ENCODE peak calls at places on chromosomes 7 and 10, in eight cellular contexts. F is kidney epithelial cell; G is hepatocyte; B is body of pancreas; W is cardiac muscle cell; R is ascending aorta; H is lower lobe of right lung; D is CD8-positive, alpha-beta T cell. T is an unnamed sample.

GRCh38 chr7:42285383-42285824 is 48.4 kb upstream of the GLI3 start:
- DNase-seq in D (no peak), G (no peak), H (no peak), R (no peak), B (no peak), W (no peak), F (no peak), T (no peak)

GRCh38 chr10:119829429-119829828 is 43.2 kb downstream of the MCMBP start:
- DNase-seq in F (no peak), D (no peak), W (no peak), B (no peak), R (no peak), G (no peak), H (no peak), T (no peak)

GRCh38 chr10:5479481-5480161 is 19.7 kb downstream of the CALML5 start:
- DNase-seq in B (no peak), D (no peak), H (no peak), F (no peak), R (no peak), G (no peak), W (no peak), T (no peak)

GRCh38 chr7:116522247-116522646 is 2.6 kb upstream of the CAV1 start:
- DNase-seq in G (no peak), H (no peak), B (no peak), F (peak; percentile 82), D (no peak), W (peak; percentile 92), R (no peak), T (no peak)

GRCh38 chr7:51350195-51350896 is 33.7 kb upstream of the COBL start:
- DNase-seq in H (no peak), D (no peak), G (peak; percentile 52), F (no peak), B (no peak), R (no peak), W (peak; percentile 19), T (no peak)

GRCh38 chr10:24505759-24506158 is 217.9 kb downstream of the ARHGAP21 start:
- DNase-seq in R (no peak), D (no peak), W (no peak), G (no peak), B (peak; percentile 42), F (no peak), H (no peak), T (no peak)

GRCh38 chr7:5397657-5398237 is 25.9 kb downstream of the TNRC18 start:
- DNase-seq in H (no peak), B (no peak), F (no peak), R (no peak), G (no peak), W (no peak), D (no peak), T (no peak)

GRCh38 chr7:36639826-36640225 is 84.5 kb downstream of the AOAH start:
- DNase-seq in R (no peak), F (no peak), B (no peak), D (peak; percentile 83), W (no peak), H (no peak), G (no peak), T (no peak)

GRCh38 chr7:16293669-16294425 is 127.5 kb downstream of the CRPPA start:
- DNase-seq in F (no peak), B (no peak), D (no peak), H (no peak), W (no peak), G (no peak), R (no peak), T (no peak)

GRCh38 chr10:66827353-66827752 is 98.5 kb upstream of the LRRTM3 start:
- DNase-seq in G (no peak), F (no peak), W (peak; percentile 50), D (no peak), R (no peak), B (no peak), H (no peak), T (no peak)

GRCh38 chr7:148699772-148700629 is 1.3 kb downstream of the CUL1 start:
- DNase-seq in G (peak; percentile 23), H (no peak), F (no peak), D (no peak), W (peak; percentile 61), R (no peak), B (no peak), T (no peak)

GRCh38 chr7:99368750-99369389 is 5.7 kb upstream of the ARPC1B start:
- DNase-seq in D (no peak), B (no peak), R (no peak), F (no peak), G (no peak), W (no peak), H (peak; percentile 47), T (no peak)

GRCh38 chr10:43959854-43960415 is 311.3 kb upstream of the ZNF32 start:
- DNase-seq in H (no peak), D (no peak), W (no peak), B (no peak), F (no peak), R (no peak), G (no peak), T (no peak)

GRCh38 chr10:125061557-125062243 is 98.7 kb downstream of the CTBP2 start:
- DNase-seq in B (no peak), H (no peak), W (no peak), F (no peak), D (no peak), G (no peak), R (no peak), T (no peak)

GRCh38 chr7:7103343-7104313 is 78.7 kb upstream of the C1GALT1 start:
- DNase-seq in H (no peak), G (peak; percentile 64), W (peak; percentile 85), B (no peak), D (no peak), R (no peak), F (peak; percentile 26), T (no peak)

GRCh38 chr7:45647426-45647825 is 73.3 kb downstream of the ADCY1 start:
- DNase-seq in W (no peak), B (no peak), H (no peak), D (no peak), F (no peak), G (no peak), R (no peak), T (no peak)

GRCh38 chr7:35416568-35416967 is 162.7 kb upstream of the TBX20 start:
- DNase-seq in H (no peak), G (no peak), B (no peak), D (no peak), W (no peak), F (no peak), R (no peak), T (no peak)

GRCh38 chr7:36787933-36788378 is 63.7 kb upstream of the AOAH start:
- DNase-seq in H (no peak), R (no peak), B (no peak), G (no peak), W (no peak), F (no peak), D (peak; percentile 49), T (no peak)

GRCh38 chr7:104926189-104926904 is 87.7 kb upstream of the KMT2E start:
- DNase-seq in H (no peak), G (peak; percentile 48), R (no peak), W (no peak), F (peak; percentile 49), D (no peak), B (no peak), T (no peak)

GRCh38 chr7:94386416-94386815 is 8.3 kb upstream of the COL1A2 start:
- DNase-seq in B (no peak), F (no peak), G (no peak), R (no peak), H (no peak), W (no peak), D (no peak), T (no peak)

GRCh38 chr7:1924185-1924817 is 254.2 kb downstream of the ELFN1 start:
- DNase-seq in G (no peak), D (peak; percentile 26), B (no peak), F (no peak), R (no peak), H (no peak), W (peak; percentile 67), T (no peak)

GRCh38 chr7:158419238-158419785 is 168.3 kb downstream of the PTPRN2 start:
- DNase-seq in D (no peak), B (no peak), R (no peak), H (no peak), G (no peak), W (no peak), F (no peak), T (no peak)
- H3K36me3 ChIP-seq in D (no peaks in the 10 kb centered on the region), B (no peaks in the 10 kb centered on the region), R (no peaks in the 10 kb centered on the region), H (no peaks in the 10 kb centered on the region), G (no peaks in the 10 kb centered on the region), W (no peaks in the 10 kb centered on the region), F (no peaks in the 10 kb centered on the region), T (no peaks in the 10 kb centered on the region)

GRCh38 chr10:93513091-93513490 is 16.7 kb downstream of the CEP55 start:
- DNase-seq in H (no peak), G (no peak), F (no peak), D (no peak), W (no peak), R (no peak), B (no peak), T (no peak)

GRCh38 chr10:93515071-93515962 is 18.9 kb downstream of the CEP55 start:
- DNase-seq in B (no peak), D (no peak), H (no peak), R (no peak), F (no peak), W (peak; percentile 46), G (no peak), T (no peak)

GRCh38 chr10:93509816-93510215 is 13.4 kb downstream of the CEP55 start:
- DNase-seq in W (no peak), B (no peak), R (no peak), G (no peak), D (no peak), F (no peak), H (no peak), T (no peak)

GRCh38 chr10:93514496-93514895 is 18.1 kb downstream of the CEP55 start:
- DNase-seq in R (no peak), G (no peak), W (no peak), H (no peak), F (no peak), B (no peak), D (no peak), T (no peak)

DNA sequence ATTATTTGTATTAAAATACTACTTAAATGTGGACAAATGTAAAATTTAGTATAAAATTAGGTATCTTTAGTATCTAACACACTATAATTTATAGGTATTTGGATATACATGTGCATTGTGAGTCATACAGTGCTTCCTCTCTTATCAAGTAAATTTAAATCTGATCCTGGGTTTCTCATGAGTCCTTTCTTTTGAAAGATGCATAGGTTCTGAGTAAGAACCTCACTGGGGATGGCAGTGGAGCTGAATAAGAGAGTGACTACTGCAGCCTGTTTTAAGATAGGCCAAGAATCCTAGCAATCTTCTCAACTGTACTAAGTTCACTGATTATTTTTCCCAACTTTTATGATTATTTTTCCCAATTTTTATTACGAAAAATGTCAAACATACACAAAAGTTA is 16.2 kb downstream of the CEP55 start:
- DNase-seq in D (no peak), B (no peak), F (no peak), H (no peak), R (no peak), G (no peak), W (peak; percentile 28), T (no peak)
- H3K36me3 ChIP-seq in D (no peaks in the 10 kb centered on the region), B (no peaks in the 10 kb centered on the region), F (no peaks in the 10 kb centered on the region), H (no peaks in the 10 kb centered on the region), R (no peaks in the 10 kb centered on the region), G (no peaks in the 10 kb centered on the region), W (no peaks in the 10 kb centered on the region), T (no peaks in the 10 kb centered on the region)

GRCh38 chr10:78301481-78301880 is 267.8 kb downstream of the RPS24 start:
- DNase-seq in F (no peak), W (no peak), R (no peak), D (no peak), H (no peak), B (no peak), G (no peak), T (no peak)
- H3K36me3 ChIP-seq in F (no peaks in the 10 kb centered on the region), W (no peaks in the 10 kb centered on the region), R (no peaks in the 10 kb centered on the region), D (no peaks in the 10 kb centered on the region), H (no peaks in the 10 kb centered on the region), B (no peaks in the 10 kb centered on the region), G (no peaks in the 10 kb centered on the region), T (no peaks in the 10 kb centered on the region)

GRCh38 chr10:104316321-104317099 is 21.8 kb downstream of the ITPRIP start:
- DNase-seq in G (no peak), B (no peak), D (no peak), F (no peak), H (no peak), R (no peak), W (no peak), T (no peak)
- H3K36me3 ChIP-seq in G (no peaks in the 10 kb centered on the region), B (peaks cover 8% of the 10 kb centered on the region), D (peaks cover 29% of the 10 kb centered on the region), F (no peaks in the 10 kb centered on the region), H (peaks cover 46% of the 10 kb centered on the region), R (peaks cover 29% of the 10 kb centered on the region), W (peaks cover 16% of the 10 kb centered on the region), T (peaks cover 38% of the 10 kb centered on the region)

T was measured in tibial nerve.